ENCODE peak calls at places on chromosomes 4 and X, in six cellular contexts. H is NCI-H1694, W is GOT3, A is psoas muscle, I is substantia nigra, C is B cell. Z is an unnamed sample.
A peak's percentile ranks its signal among the peaks of the same experiment; 100 is the strongest.

GRCh38 chr4:96913437-96914075 is 1073.7 kb downstream of the PDHA2 start:
- DNase-seq in W (no peak), H (no peak), A (no peak), C (no peak), I (no peak), Z (no peak)

GRCh38 chr4:185256444-185256843 is 47.0 kb downstream of the SNX25 start:
- DNase-seq in I (no peak), A (no peak), C (no peak), H (no peak), W (no peak), Z (no peak)

GRCh38 chr4:72909461-72909860 is 160.1 kb downstream of the COX18 start:
- DNase-seq in H (no peak), C (no peak), I (no peak), W (no peak), A (no peak), Z (no peak)

GRCh38 chr4:168585168-168586091 is 88.6 kb downstream of the PALLD start:
- DNase-seq in A (peak; percentile 80), C (no peak), I (no peak), H (peak; percentile 32), W (no peak), Z (peak; percentile 19)

GRCh38 chrX:111728096-111728495 is 47.1 kb downstream of the ALG13 start:
- DNase-seq in C (no peak), H (no peak), W (no peak), I (no peak), A (no peak), Z (no peak)

GRCh38 chr4:102598759-102599379 is 97.7 kb downstream of the NFKB1 start:
- DNase-seq in C (no peak), I (no peak), W (no peak), H (no peak), A (no peak), Z (no peak)

GRCh38 chrX:37420179-37420578 is 71.0 kb downstream of the PRRG1 start:
- DNase-seq in A (no peak), I (no peak), W (no peak), H (no peak), C (no peak), Z (no peak)

GRCh38 chr4:141311805-141312204 is 91.1 kb downstream of the ZNF330 start:
- DNase-seq in A (no peak), I (no peak), W (no peak), C (no peak), H (no peak), Z (no peak)

GRCh38 chr4:114103908-114104307 is 124.5 kb upstream of the ARSJ start:
- DNase-seq in H (no peak), C (no peak), A (no peak), I (no peak), W (no peak), Z (no peak)

GRCh38 chr4:55125763-55126541 is 557 bp upstream of the KDR start:
- DNase-seq in I (no peak), H (no peak), A (peak; percentile 18), W (no peak), C (no peak), Z (no peak)

GRCh38 chr4:76764251-76764650 is 133.7 kb downstream of the SOWAHB start:
- DNase-seq in A (no peak), W (no peak), I (no peak), C (no peak), H (no peak), Z (no peak)

GRCh38 chr4:71235321-71236206 is 103.3 kb upstream of the SLC4A4 start:
- DNase-seq in I (no peak), A (no peak), W (no peak), H (no peak), C (no peak), Z (no peak)

GRCh38 chr4:5365071-5366008 is 314.1 kb downstream of the STK32B start:
- DNase-seq in I (no peak), H (no peak), A (no peak), W (no peak), C (no peak), Z (no peak)

GRCh38 chr4:128831526-128832252 is 22.2 kb downstream of the JADE1 start:
- DNase-seq in I (no peak), H (no peak), C (no peak), A (no peak), W (no peak), Z (no peak)

GRCh38 chr4:146029939-146030710 is 91.5 kb upstream of the ZNF827 start:
- DNase-seq in I (no peak), A (no peak), C (peak; percentile 45), H (no peak), W (no peak), Z (peak; percentile 66)

GRCh38 chr4:143287571-143287923 is 49.1 kb upstream of the GAB1 start:
- DNase-seq in W (no peak), I (no peak), A (no peak), C (no peak), H (no peak), Z (no peak)

GRCh38 chr4:101953949-101954348 is 163.4 kb downstream of the BANK1 start:
- DNase-seq in I (no peak), H (no peak), W (no peak), C (no peak), A (no peak), Z (no peak)

GRCh38 chrX:150587585-150588503 is 19.4 kb downstream of the MTM1 start:
- DNase-seq in C (no peak), W (no peak), H (peak; percentile 9), A (no peak), I (no peak), Z (peak; percentile 21)

GRCh38 chrX:73127700-73128241 is 48.5 kb upstream of the PABPC1L2A start:
- DNase-seq in C (no peak), H (no peak), A (no peak), I (no peak), W (no peak), Z (no peak)

GRCh38 chr4:47222276-47222675 is 190.9 kb downstream of the GABRB1 start:
- DNase-seq in C (no peak), A (no peak), W (no peak), I (no peak), H (no peak), Z (no peak)

GRCh38 chr4:48153791-48154550 is 19.9 kb upstream of the TXK start:
- DNase-seq in W (no peak), I (no peak), C (no peak), A (no peak), H (no peak), Z (no peak)

GRCh38 chr4:3303840-3304715 is 11.3 kb downstream of the RGS12 start:
- DNase-seq in A (no peak), H (no peak), W (no peak), C (no peak), I (no peak), Z (no peak)

GRCh38 chr4:83603130-83603529 is 67.2 kb downstream of the GPAT3 start:
- DNase-seq in C (no peak), I (no peak), W (no peak), A (no peak), H (no peak), Z (no peak)

GRCh38 chrX:114028907-114029662 is 554.8 kb upstream of the HTR2C start:
- DNase-seq in C (no peak), A (no peak), I (no peak), W (no peak), H (no peak), Z (no peak)

GRCh38 chr4:119172223-119172622 is 36.6 kb downstream of the MYOZ2 start:
- DNase-seq in H (no peak), I (no peak), A (no peak), W (no peak), C (no peak), Z (no peak)

GRCh38 chr4:13548059-13548983 is 4.0 kb upstream of the NKX3-2 start:
- DNase-seq in A (no peak), W (no peak), I (no peak), H (no peak), C (peak; percentile 38), Z (no peak)

GRCh38 chrX:16807548-16807947 is 21.3 kb downstream of the TXLNG start:
- DNase-seq in A (no peak), H (no peak), I (no peak), W (no peak), C (no peak), Z (no peak)

GRCh38 chrX:123743312-123743711 is 10.5 kb upstream of the THOC2 start:
- DNase-seq in A (no peak), C (no peak), W (no peak), I (no peak), H (no peak), Z (no peak)

GRCh38 chr4:5142726-5143125 is 91.4 kb downstream of the STK32B start:
- DNase-seq in I (no peak), H (no peak), C (no peak), A (no peak), W (no peak), Z (no peak)

GRCh38 chrX:23548164-23548563 is 119.1 kb upstream of the PRDX4 start:
- DNase-seq in W (no peak), H (no peak), A (no peak), I (no peak), C (no peak), Z (no peak)

Z was measured in germinal center.